ENCODE peak calls at places on chromosomes 2 and 18, in seven cellular contexts. W, R, J, K, A, S and N are unnamed samples. For H3K36me3, the result is how much of the 10 kb centered on the place peaks cover.

GRCh38 chr2:112343827-112344585 is 68.6 kb downstream of the ZC3H6 start:
- DNase-seq in W (no peak), R (no peak), J (no peak), K (no peak), A (no peak), S (no peak), N (no peak)

GRCh38 chr2:16664052-16664731 is 1.4 kb downstream of the CYRIA start:
- DNase-seq in W (peak), R (peak), J (no peak), K (peak), A (peak), S (no peak), N (peak)

GRCh38 chr2:104658149-104658839 is 195.6 kb upstream of the POU3F3 start:
- DNase-seq in W (no peak), R (peak), J (no peak), K (no peak), A (peak), S (no peak), N (peak)

GRCh38 chr2:124027182-124027581 is 2.1 kb downstream of the CNTNAP5 start:
- DNase-seq in W (peak), R (no peak), J (peak), K (no peak), A (peak), S (no peak), N (no peak)

GRCh38 chr2:217160103-217160502 is 300.2 kb upstream of the TNP1 start:
- DNase-seq in W (no peak), R (no peak), J (peak), K (no peak), A (no peak), S (no peak), N (no peak)

GRCh38 chr2:144580521-144581153 is 60.7 kb upstream of the ZEB2 start:
- DNase-seq in W (no peak), R (no peak), J (no peak), K (no peak), A (no peak), S (no peak), N (no peak)

GRCh38 chr18:22485808-22486244 is 68.1 kb upstream of the CTAGE1 start:
- DNase-seq in W (no peak), R (no peak), J (peak), K (no peak), A (no peak), S (no peak), N (no peak)

GRCh38 chr18:30450927-30451326 is 591.6 kb downstream of the DSC3 start:
- DNase-seq in W (no peak), R (no peak), J (no peak), K (no peak), A (no peak), S (no peak), N (no peak)

GRCh38 chr2:222548997-222549396 is 106.9 kb downstream of the FARSB start:
- DNase-seq in W (no peak), R (no peak), J (no peak), K (no peak), A (no peak), S (no peak), N (peak)

GRCh38 chr18:52175406-52175805 is 164.6 kb upstream of the DCC start:
- DNase-seq in W (no peak), R (no peak), J (peak), K (no peak), A (no peak), S (no peak), N (no peak)

GRCh38 chr2:104845552-104845931 is 8.4 kb upstream of the POU3F3 start:
- DNase-seq in W (no peak), R (no peak), J (no peak), K (no peak), A (no peak), S (no peak), N (no peak)

GRCh38 chr18:24603151-24603550 is 142.7 kb downstream of the HRH4 start:
- DNase-seq in W (no peak), R (no peak), J (no peak), K (no peak), A (no peak), S (no peak), N (no peak)

GRCh38 chr18:50310080-50310479 is 22.6 kb upstream of the CXXC1 start:
- DNase-seq in W (no peak), R (no peak), J (no peak), K (no peak), A (no peak), S (no peak), N (no peak)

GRCh38 chr2:154233231-154233630 is 361.5 kb downstream of the GALNT13 start:
- DNase-seq in W (no peak), R (no peak), J (no peak), K (no peak), A (no peak), S (no peak), N (no peak)

GRCh38 chr18:923144-923543 is 18.5 kb downstream of the ADCYAP1 start:
- DNase-seq in W (no peak), R (no peak), J (no peak), K (no peak), A (no peak), S (no peak), N (no peak)

GRCh38 chr2:8983571-8983970 is 19.9 kb downstream of the MBOAT2 start:
- DNase-seq in W (no peak), R (no peak), J (no peak), K (no peak), A (no peak), S (no peak), N (no peak)

GRCh38 chr2:193581807-193582206 is 1387.1 kb upstream of the TMEFF2 start:
- DNase-seq in W (no peak), R (no peak), J (no peak), K (no peak), A (no peak), S (no peak), N (no peak)

GRCh38 chr2:128727914-128728313 is 409.2 kb upstream of the HS6ST1 start:
- DNase-seq in W (no peak), R (no peak), J (peak), K (no peak), A (no peak), S (no peak), N (peak)

GRCh38 chr2:236546561-236546961 is 23.1 kb upstream of the ACKR3 start:
- DNase-seq in W (no peak), R (no peak), J (no peak), K (no peak), A (no peak), S (no peak), N (no peak)

GRCh38 chr2:228653884-228654283 is 472.4 kb upstream of the SPHKAP start:
- DNase-seq in W (no peak), R (no peak), J (no peak), K (no peak), A (peak), S (no peak), N (no peak)

GRCh38 chr2:232632229-232632903 is 1.0 kb upstream of the EFHD1 start:
- DNase-seq in W (no peak), R (no peak), J (no peak), K (no peak), A (no peak), S (no peak), N (no peak)

GRCh38 chr2:218559021-218559420 is 9.1 kb downstream of the USP37 start:
- DNase-seq in W (no peak), R (no peak), J (no peak), K (no peak), A (no peak), S (no peak), N (no peak)

GRCh38 chr2:218555527-218555926 is 12.6 kb downstream of the USP37 start:
- DNase-seq in W (no peak), R (no peak), J (no peak), K (no peak), A (no peak), S (no peak), N (no peak)
- H3K36me3 ChIP-seq in W (under half), R (under half), J (under half), K (under half), A (under half), S (half or more), N (half or more)

GRCh38 chr2:241722896-241723454 is 11.5 kb upstream of the D2HGDH start:
- DNase-seq in W (no peak), R (no peak), J (no peak), K (no peak), A (no peak), S (no peak), N (no peak)

GRCh38 chr2:241726459-241726858 is 8.0 kb upstream of the D2HGDH start:
- DNase-seq in W (no peak), R (no peak), J (no peak), K (no peak), A (no peak), S (no peak), N (no peak)

GRCh38 chr2:241721852-241722251 is 12.6 kb upstream of the D2HGDH start:
- DNase-seq in W (no peak), R (no peak), J (no peak), K (no peak), A (no peak), S (no peak), N (no peak)

GRCh38 chr2:241724975-241725870 is 9.2 kb upstream of the D2HGDH start:
- DNase-seq in W (no peak), R (no peak), J (no peak), K (no peak), A (no peak), S (peak), N (no peak)

GRCh38 chr2:241724259-241724974 is 10.0 kb upstream of the D2HGDH start:
- DNase-seq in W (no peak), R (no peak), J (no peak), K (no peak), A (no peak), S (no peak), N (no peak)
- H3K36me3 ChIP-seq in W (under half), R (under half), J (under half), K (under half), A (under half), S (under half), N (under half)

DNA sequence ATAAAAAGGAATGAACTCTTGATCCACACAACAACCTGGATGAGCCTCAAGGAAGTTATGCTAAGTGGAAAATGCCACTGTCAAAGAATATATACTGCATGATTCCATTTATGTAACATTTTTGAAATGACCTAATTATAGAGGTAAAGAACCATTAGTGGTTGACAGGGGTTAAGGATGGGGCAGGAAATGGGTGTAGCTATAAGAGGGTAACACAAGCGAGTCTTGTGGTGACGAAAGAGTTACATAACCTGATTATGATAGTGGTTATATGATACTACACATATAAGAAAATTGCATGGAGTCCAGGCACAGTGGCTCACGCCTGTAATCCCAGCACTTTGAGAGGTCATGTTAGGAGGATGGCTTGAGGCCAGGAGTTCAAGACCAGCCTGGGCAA is 346.6 kb upstream of the PKDCC start:
- DNase-seq in W (no peak), R (no peak), J (no peak), K (no peak), A (no peak), S (no peak), N (no peak)
- H3K36me3 ChIP-seq in W (under half), R (under half), J (under half), K (under half), A (under half), S (under half), N (under half)

GRCh38 chr2:27645197-27645596 is 16.3 kb downstream of the GPN1 start:
- DNase-seq in W (no peak), R (no peak), J (no peak), K (no peak), A (no peak), S (no peak), N (no peak)
- H3K36me3 ChIP-seq in W (under half), R (under half), J (under half), K (under half), A (under half), S (half or more), N (under half)

GRCh38 chr18:62847081-62847480 is 131.7 kb downstream of the PHLPP1 start:
- DNase-seq in W (no peak), R (no peak), J (no peak), K (no peak), A (no peak), S (no peak), N (no peak)
- H3K36me3 ChIP-seq in W (under half), R (under half), J (under half), K (under half), A (under half), S (under half), N (under half)

GRCh38 chr2:131045925-131046579 is 47.2 kb downstream of the FAM168B start:
- DNase-seq in W (peak), R (no peak), J (no peak), K (no peak), A (no peak), S (no peak), N (no peak)
- H3K36me3 ChIP-seq in W (under half), R (under half), J (under half), K (under half), A (under half), S (under half), N (under half)

DNA sequence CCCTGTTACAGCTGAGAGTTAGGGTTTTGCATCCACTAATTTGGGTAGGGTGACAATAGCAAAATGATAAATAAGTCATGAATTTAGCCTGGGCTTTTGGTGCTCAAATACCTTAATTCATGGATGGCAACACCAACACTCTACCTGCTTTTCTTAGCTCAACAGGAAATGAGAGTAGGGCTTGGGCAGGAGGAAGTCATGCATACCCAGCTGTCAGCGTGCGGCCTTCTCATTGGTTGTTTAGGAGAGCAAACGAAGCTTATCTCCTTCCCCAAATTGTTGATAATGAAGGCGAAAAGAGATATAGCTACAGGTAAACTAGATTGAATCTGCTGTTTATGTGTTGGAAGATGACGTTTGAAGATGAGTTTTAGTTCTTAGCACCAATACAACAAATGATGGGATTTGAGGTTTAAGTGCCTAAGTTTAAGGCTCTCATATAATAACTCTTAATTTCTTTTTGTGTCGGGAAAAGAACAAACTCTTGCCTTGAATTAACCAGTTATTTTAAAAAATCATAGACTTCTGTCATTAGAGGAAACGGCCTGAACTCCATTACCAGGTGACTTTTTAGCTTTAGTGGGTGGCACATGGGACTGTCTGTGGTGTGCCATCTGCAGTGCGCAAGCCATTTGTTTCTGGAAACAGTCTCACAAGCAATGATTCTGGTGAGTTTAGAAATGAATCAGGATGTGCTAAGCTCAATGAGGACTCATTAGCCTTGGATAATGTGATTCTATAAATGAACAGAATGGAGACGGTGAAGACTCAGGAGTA is 19.7 kb downstream of the MAP4K4 start:
- DNase-seq in W (no peak), R (no peak), J (no peak), K (no peak), A (no peak), S (no peak), N (no peak)
- H3K36me3 ChIP-seq in W (under half), R (under half), J (under half), K (under half), A (under half), S (under half), N (under half)